ENCODE peak calls at places on chromosomes 12 and 14, in six cellular contexts. T is uterus, G is lower leg skin, S is BJ, O is fibroblast of mammary gland, B is fibroblast of the aortic adventitia. Y is an unnamed sample.

GRCh38 chr12:11555743-11556625 is 93.5 kb upstream of the ETV6 start:
- DNase-seq in B (no peak), T (no peak), S (no peak), O (no peak), G (no peak), Y (no peak)

GRCh38 chr14:88270781-88271180 is 52.3 kb downstream of the KCNK10 start:
- DNase-seq in O (no peak), B (no peak), S (no peak), T (no peak), G (no peak), Y (no peak)

GRCh38 chr12:597926-598568 is 65.2 kb downstream of the NINJ2 start:
- DNase-seq in T (no peak), S (no peak), G (no peak), B (no peak), O (no peak), Y (no peak)

GRCh38 chr12:65605019-65605418 is 219.3 kb upstream of the HMGA2 start:
- DNase-seq in S (no peak), B (peak), G (no peak), T (no peak), O (peak), Y (no peak)

GRCh38 chr12:26971963-26972362 is 33.7 kb downstream of the FGFR1OP2 start:
- DNase-seq in S (no peak), O (no peak), G (no peak), B (no peak), T (no peak), Y (no peak)

GRCh38 chr12:86230516-86231146 is 25.6 kb downstream of the MGAT4C start:
- DNase-seq in O (peak), S (no peak), G (no peak), T (no peak), B (peak), Y (no peak)

GRCh38 chr14:24171422-24172260 is at the start of gene REC8:
- DNase-seq in G (no peak), T (peak), S (no peak), B (no peak), O (peak), Y (no peak)

GRCh38 chr12:6821271-6821673 is 349 bp upstream of the GPR162 start:
- DNase-seq in T (peak), G (peak), S (no peak), O (peak), B (peak), Y (no peak)

GRCh38 chr12:29665107-29665506 is 118.6 kb downstream of the TMTC1 start:
- DNase-seq in O (no peak), B (no peak), T (no peak), G (no peak), S (no peak), Y (no peak)

GRCh38 chr12:82504411-82504810 is 146.1 kb downstream of the METTL25 start:
- DNase-seq in G (no peak), B (no peak), S (no peak), O (no peak), T (no peak), Y (no peak)

GRCh38 chr14:100790785-100791667 is 34.9 kb upstream of the MEG3 start:
- DNase-seq in O (peak), T (no peak), G (no peak), S (no peak), B (peak), Y (no peak)

GRCh38 chr12:80325167-80325959 is 118.7 kb upstream of the PTPRQ start:
- DNase-seq in T (no peak), B (no peak), O (no peak), S (no peak), G (no peak), Y (no peak)

GRCh38 chr12:89959188-89959587 is 250.6 kb upstream of the ATP2B1 start:
- DNase-seq in T (no peak), B (no peak), G (no peak), O (no peak), S (no peak), Y (peak)

GRCh38 chr14:94751956-94752355 is 18.0 kb downstream of the GSC start:
- DNase-seq in S (no peak), B (no peak), G (no peak), T (no peak), O (no peak), Y (no peak)

GRCh38 chr14:94746131-94746530 is 23.8 kb downstream of the GSC start:
- DNase-seq in T (no peak), O (no peak), G (no peak), S (no peak), B (no peak), Y (no peak)

GRCh38 chr14:94751321-94751720 is 18.6 kb downstream of the GSC start:
- DNase-seq in T (no peak), O (no peak), S (no peak), B (no peak), G (no peak), Y (no peak)

GRCh38 chr14:94750371-94750770 is 19.5 kb downstream of the GSC start:
- DNase-seq in T (no peak), S (no peak), O (no peak), B (no peak), G (no peak), Y (no peak)

GRCh38 chr14:94748667-94749347 is 21.1 kb downstream of the GSC start:
- DNase-seq in B (no peak), T (no peak), S (no peak), G (no peak), O (peak), Y (no peak)
- TF ChIP-seq CTCF in B (peak), T (no peak), S (peak), G (no peak), O (peak), Y (peak)

GRCh38 chr12:69879007-69879960 is 54.3 kb downstream of the MYRFL start:
- DNase-seq in O (peak), T (peak), G (no peak), B (peak), S (no peak), Y (no peak)
- H3K4me3 ChIP-seq in O (peak), T (no peak), G (no peak), B (peak), S (peak), Y (peak)

GRCh38 chr12:13982010-13982409 is 608 bp upstream of the GRIN2B start:
- DNase-seq in G (no peak), B (no peak), T (no peak), S (no peak), O (no peak), Y (no peak)
- TF ChIP-seq CTCF in G (no peak), B (no peak), T (no peak), S (peak), O (peak), Y (no peak)

GRCh38 chr12:52763036-52763659 is 14.0 kb downstream of the KRT76 start:
- DNase-seq in T (no peak), O (no peak), S (no peak), B (no peak), G (no peak), Y (no peak)
- H3K4me3 ChIP-seq in T (no peak), O (no peak), S (no peak), B (no peak), G (no peak), Y (no peak)

GRCh38 chr14:90484291-90484690 is 87.5 kb downstream of the CALM1 start:
- DNase-seq in B (no peak), O (no peak), T (no peak), S (no peak), G (no peak), Y (no peak)

GRCh38 chr14:90483551-90483950 is 86.7 kb downstream of the CALM1 start:
- DNase-seq in O (no peak), S (no peak), G (peak), B (no peak), T (no peak), Y (no peak)

GRCh38 chr14:90487031-90487430 is 90.2 kb downstream of the CALM1 start:
- DNase-seq in T (no peak), G (peak), S (no peak), O (no peak), B (peak), Y (no peak)

GRCh38 chr14:90487462-90487861 is 90.6 kb downstream of the CALM1 start:
- DNase-seq in B (no peak), O (no peak), S (no peak), T (no peak), G (no peak), Y (no peak)

GRCh38 chr14:90483117-90483516 is 86.3 kb downstream of the CALM1 start:
- DNase-seq in S (no peak), T (no peak), O (no peak), G (peak), B (no peak), Y (no peak)
- TF ChIP-seq CTCF in S (no peak), T (no peak), O (no peak), G (no peak), B (no peak), Y (no peak)

GRCh38 chr12:50103767-50104321 is at the start of gene GPD1:
- DNase-seq in B (peak), G (no peak), S (no peak), O (peak), T (peak), Y (no peak)
- H3K4me3 ChIP-seq in B (no peak), G (no peak), S (no peak), O (no peak), T (no peak), Y (no peak)

GRCh38 chr12:47808574-47809380 is 10.9 kb downstream of the HDAC7 start:
- DNase-seq in O (peak), G (no peak), B (no peak), T (no peak), S (no peak), Y (no peak)
- TF ChIP-seq CTCF in O (peak), G (no peak), B (peak), T (no peak), S (peak), Y (no peak)

DNA sequence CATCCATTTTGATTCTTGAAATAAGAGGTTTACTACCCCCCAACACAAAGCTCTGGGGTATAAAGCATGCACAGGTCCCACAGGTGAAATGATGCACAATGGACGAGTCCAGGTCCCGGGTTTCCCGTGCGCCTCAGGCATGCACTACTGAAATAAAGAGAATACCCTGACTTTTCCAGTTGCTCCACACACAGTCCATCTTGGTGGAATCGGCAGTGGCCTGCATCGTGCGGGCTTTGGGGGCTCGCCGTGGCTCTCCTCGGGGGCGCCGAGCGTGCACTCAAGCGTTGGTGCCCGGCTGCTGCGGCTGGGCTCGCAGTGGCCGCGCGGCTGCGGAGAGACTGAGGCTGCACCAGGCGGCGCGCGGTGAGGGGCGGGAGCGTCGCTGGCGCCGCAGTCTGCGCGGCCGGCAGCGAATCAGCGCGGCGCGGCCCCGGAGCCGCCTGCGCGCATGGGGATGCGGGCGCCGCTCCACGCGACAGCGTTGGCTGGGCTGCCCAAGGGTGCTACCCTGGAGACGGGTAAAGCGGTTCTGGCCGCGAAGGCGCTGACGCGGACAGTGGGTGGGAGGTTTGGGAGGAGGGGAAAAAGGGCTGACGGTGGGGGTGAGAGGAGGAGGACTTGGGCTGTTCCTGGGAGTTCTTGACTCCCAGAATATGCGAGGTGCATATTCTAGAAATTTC is 53.8 kb upstream of the CCDC175 start:
- DNase-seq in S (no peak), O (peak), B (no peak), T (no peak), G (no peak), Y (no peak)
- H3K4me3 ChIP-seq in S (no peak), O (no peak), B (peak), T (no peak), G (no peak), Y (no peak)

GRCh38 chr14:29927596-29928341 is at the start of gene PRKD1:
- DNase-seq in G (peak), S (no peak), B (peak), O (peak), T (peak), Y (no peak)
- TF ChIP-seq CTCF in G (no peak), S (peak), B (peak), O (no peak), T (no peak), Y (no peak)

Y was measured in AG09309.